ENCODE peak calls at places on chromosomes 5 and 9, in eight cellular contexts. One of them, this sample, is unnamed.

GRCh38 chr5:17305964-17306725 is 88.7 kb downstream of the BASP1 start:
- DNase-seq in prostate gland: peak
- DNase-seq in naive thymus-derived CD4-positive, alpha-beta T cell: no peak
- DNase-seq in GM23248: peak
- DNase-seq in fibroblast of lung: peak
- DNase-seq in substantia nigra: no peak
- DNase-seq in Peyer's patch: no peak
- DNase-seq in CD4-positive, alpha-beta T cell: no peak
- DNase-seq in this sample: no peak

GRCh38 chr5:172858990-172859811 is 25.1 kb downstream of the ERGIC1 start:
- DNase-seq in Peyer's patch: no peak
- DNase-seq in GM23248: peak
- DNase-seq in fibroblast of lung: peak
- DNase-seq in substantia nigra: no peak
- DNase-seq in naive thymus-derived CD4-positive, alpha-beta T cell: no peak
- DNase-seq in prostate gland: no peak
- DNase-seq in CD4-positive, alpha-beta T cell: no peak
- DNase-seq in this sample: peak

GRCh38 chr9:38680827-38681226 is 39.1 kb downstream of the FAM240B start:
- DNase-seq in prostate gland: no peak
- DNase-seq in CD4-positive, alpha-beta T cell: no peak
- DNase-seq in substantia nigra: no peak
- DNase-seq in GM23248: no peak
- DNase-seq in naive thymus-derived CD4-positive, alpha-beta T cell: no peak
- DNase-seq in Peyer's patch: no peak
- DNase-seq in fibroblast of lung: peak
- DNase-seq in this sample: no peak

GRCh38 chr9:121645003-121645402 is 6.4 kb upstream of the DAB2IP start:
- DNase-seq in substantia nigra: peak
- DNase-seq in prostate gland: no peak
- DNase-seq in naive thymus-derived CD4-positive, alpha-beta T cell: no peak
- DNase-seq in Peyer's patch: no peak
- DNase-seq in CD4-positive, alpha-beta T cell: no peak
- DNase-seq in GM23248: no peak
- DNase-seq in fibroblast of lung: no peak
- DNase-seq in this sample: no peak

GRCh38 chr9:112819635-112820496 is 69.3 kb downstream of the SNX30 start:
- DNase-seq in GM23248: peak
- DNase-seq in prostate gland: peak
- DNase-seq in naive thymus-derived CD4-positive, alpha-beta T cell: peak
- DNase-seq in CD4-positive, alpha-beta T cell: no peak
- DNase-seq in Peyer's patch: no peak
- DNase-seq in fibroblast of lung: peak
- DNase-seq in substantia nigra: no peak
- DNase-seq in this sample: peak

GRCh38 chr9:37920471-37921167 is 16.7 kb upstream of the SLC25A51 start:
- DNase-seq in naive thymus-derived CD4-positive, alpha-beta T cell: no peak
- DNase-seq in CD4-positive, alpha-beta T cell: no peak
- DNase-seq in prostate gland: no peak
- DNase-seq in substantia nigra: no peak
- DNase-seq in GM23248: no peak
- DNase-seq in Peyer's patch: no peak
- DNase-seq in fibroblast of lung: no peak
- DNase-seq in this sample: no peak

GRCh38 chr9:32570262-32570661 is 2.7 kb downstream of the NDUFB6 start:
- DNase-seq in Peyer's patch: no peak
- DNase-seq in substantia nigra: no peak
- DNase-seq in naive thymus-derived CD4-positive, alpha-beta T cell: no peak
- DNase-seq in GM23248: no peak
- DNase-seq in CD4-positive, alpha-beta T cell: no peak
- DNase-seq in fibroblast of lung: no peak
- DNase-seq in prostate gland: no peak
- DNase-seq in this sample: no peak

GRCh38 chr5:147415663-147416062 is 94.2 kb downstream of the DPYSL3 start:
- DNase-seq in substantia nigra: no peak
- DNase-seq in naive thymus-derived CD4-positive, alpha-beta T cell: no peak
- DNase-seq in fibroblast of lung: no peak
- DNase-seq in prostate gland: no peak
- DNase-seq in Peyer's patch: no peak
- DNase-seq in GM23248: no peak
- DNase-seq in CD4-positive, alpha-beta T cell: no peak
- DNase-seq in this sample: no peak

GRCh38 chr5:77170196-77170595 is 40.3 kb upstream of the PDE8B start:
- DNase-seq in fibroblast of lung: no peak
- DNase-seq in CD4-positive, alpha-beta T cell: no peak
- DNase-seq in Peyer's patch: no peak
- DNase-seq in GM23248: no peak
- DNase-seq in prostate gland: no peak
- DNase-seq in naive thymus-derived CD4-positive, alpha-beta T cell: no peak
- DNase-seq in substantia nigra: no peak
- DNase-seq in this sample: no peak

GRCh38 chr5:77171141-77171910 is 39.2 kb upstream of the PDE8B start:
- DNase-seq in CD4-positive, alpha-beta T cell: no peak
- DNase-seq in fibroblast of lung: no peak
- DNase-seq in naive thymus-derived CD4-positive, alpha-beta T cell: no peak
- DNase-seq in substantia nigra: no peak
- DNase-seq in GM23248: no peak
- DNase-seq in prostate gland: no peak
- DNase-seq in Peyer's patch: no peak
- DNase-seq in this sample: no peak

GRCh38 chr5:77168884-77169254 is 41.6 kb upstream of the PDE8B start:
- DNase-seq in GM23248: peak
- DNase-seq in substantia nigra: no peak
- DNase-seq in Peyer's patch: no peak
- DNase-seq in prostate gland: peak
- DNase-seq in CD4-positive, alpha-beta T cell: no peak
- DNase-seq in naive thymus-derived CD4-positive, alpha-beta T cell: no peak
- DNase-seq in fibroblast of lung: no peak
- DNase-seq in this sample: no peak

GRCh38 chr5:77168187-77168883 is 42.1 kb upstream of the PDE8B start:
- DNase-seq in GM23248: peak
- DNase-seq in Peyer's patch: no peak
- DNase-seq in CD4-positive, alpha-beta T cell: no peak
- DNase-seq in fibroblast of lung: peak
- DNase-seq in naive thymus-derived CD4-positive, alpha-beta T cell: no peak
- DNase-seq in substantia nigra: peak
- DNase-seq in prostate gland: peak
- DNase-seq in this sample: peak

DNA sequence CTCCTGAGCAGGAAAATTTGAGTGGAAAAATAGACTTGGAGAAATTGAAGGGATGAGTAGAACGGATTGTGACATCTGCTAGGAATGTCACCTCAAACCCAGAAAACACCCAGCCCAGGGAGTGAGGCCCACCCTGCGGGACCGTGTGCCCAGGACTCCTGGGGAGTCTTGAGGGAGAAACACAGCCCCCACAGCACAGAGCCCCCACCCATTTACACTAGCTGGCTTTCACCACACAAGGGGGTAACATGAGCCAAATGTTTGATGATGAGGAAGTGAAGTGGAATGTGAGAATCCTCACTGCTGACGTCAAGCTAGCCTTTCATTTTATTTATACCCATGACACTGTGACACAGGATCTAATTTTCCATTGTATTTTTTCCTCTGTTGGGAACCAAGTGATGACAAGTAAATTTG is 42.8 kb upstream of the PDE8B start:
- DNase-seq in prostate gland: no peak
- DNase-seq in GM23248: peak
- DNase-seq in substantia nigra: no peak
- DNase-seq in fibroblast of lung: peak
- DNase-seq in naive thymus-derived CD4-positive, alpha-beta T cell: no peak
- DNase-seq in Peyer's patch: no peak
- DNase-seq in CD4-positive, alpha-beta T cell: no peak
- DNase-seq in this sample: no peak
- H3K27ac ChIP-seq in prostate gland: peak
- H3K27ac ChIP-seq in GM23248: peak
- H3K27ac ChIP-seq in substantia nigra: peak
- H3K27ac ChIP-seq in fibroblast of lung: peak
- H3K27ac ChIP-seq in naive thymus-derived CD4-positive, alpha-beta T cell: no peak
- H3K27ac ChIP-seq in Peyer's patch: peak
- H3K27ac ChIP-seq in CD4-positive, alpha-beta T cell: no peak
- H3K27ac ChIP-seq in this sample: no peak

GRCh38 chr5:76617229-76617628 is 6.0 kb downstream of the F2RL2 start:
- DNase-seq in prostate gland: no peak
- DNase-seq in fibroblast of lung: peak
- DNase-seq in GM23248: no peak
- DNase-seq in CD4-positive, alpha-beta T cell: no peak
- DNase-seq in substantia nigra: no peak
- DNase-seq in Peyer's patch: no peak
- DNase-seq in naive thymus-derived CD4-positive, alpha-beta T cell: no peak
- DNase-seq in this sample: no peak
- H3K27ac ChIP-seq in prostate gland: no peak
- H3K27ac ChIP-seq in fibroblast of lung: peak
- H3K27ac ChIP-seq in GM23248: no peak
- H3K27ac ChIP-seq in CD4-positive, alpha-beta T cell: no peak
- H3K27ac ChIP-seq in substantia nigra: no peak
- H3K27ac ChIP-seq in Peyer's patch: no peak
- H3K27ac ChIP-seq in naive thymus-derived CD4-positive, alpha-beta T cell: no peak
- H3K27ac ChIP-seq in this sample: no peak

GRCh38 chr5:68306361-68307014 is 90.9 kb downstream of the PIK3R1 start:
- DNase-seq in CD4-positive, alpha-beta T cell: no peak
- DNase-seq in fibroblast of lung: no peak
- DNase-seq in substantia nigra: peak
- DNase-seq in Peyer's patch: no peak
- DNase-seq in GM23248: no peak
- DNase-seq in naive thymus-derived CD4-positive, alpha-beta T cell: no peak
- DNase-seq in prostate gland: peak
- DNase-seq in this sample: no peak

GRCh38 chr5:68305223-68305865 is 89.8 kb downstream of the PIK3R1 start:
- DNase-seq in CD4-positive, alpha-beta T cell: no peak
- DNase-seq in GM23248: no peak
- DNase-seq in substantia nigra: no peak
- DNase-seq in naive thymus-derived CD4-positive, alpha-beta T cell: no peak
- DNase-seq in fibroblast of lung: no peak
- DNase-seq in Peyer's patch: no peak
- DNase-seq in prostate gland: no peak
- DNase-seq in this sample: no peak

GRCh38 chr5:68303754-68304420 is 88.3 kb downstream of the PIK3R1 start:
- DNase-seq in substantia nigra: no peak
- DNase-seq in fibroblast of lung: no peak
- DNase-seq in CD4-positive, alpha-beta T cell: no peak
- DNase-seq in prostate gland: no peak
- DNase-seq in Peyer's patch: no peak
- DNase-seq in GM23248: no peak
- DNase-seq in naive thymus-derived CD4-positive, alpha-beta T cell: no peak
- DNase-seq in this sample: no peak

GRCh38 chr5:68304421-68305052 is 89.0 kb downstream of the PIK3R1 start:
- DNase-seq in prostate gland: no peak
- DNase-seq in fibroblast of lung: no peak
- DNase-seq in CD4-positive, alpha-beta T cell: no peak
- DNase-seq in Peyer's patch: no peak
- DNase-seq in substantia nigra: no peak
- DNase-seq in GM23248: peak
- DNase-seq in naive thymus-derived CD4-positive, alpha-beta T cell: no peak
- DNase-seq in this sample: no peak

DNA sequence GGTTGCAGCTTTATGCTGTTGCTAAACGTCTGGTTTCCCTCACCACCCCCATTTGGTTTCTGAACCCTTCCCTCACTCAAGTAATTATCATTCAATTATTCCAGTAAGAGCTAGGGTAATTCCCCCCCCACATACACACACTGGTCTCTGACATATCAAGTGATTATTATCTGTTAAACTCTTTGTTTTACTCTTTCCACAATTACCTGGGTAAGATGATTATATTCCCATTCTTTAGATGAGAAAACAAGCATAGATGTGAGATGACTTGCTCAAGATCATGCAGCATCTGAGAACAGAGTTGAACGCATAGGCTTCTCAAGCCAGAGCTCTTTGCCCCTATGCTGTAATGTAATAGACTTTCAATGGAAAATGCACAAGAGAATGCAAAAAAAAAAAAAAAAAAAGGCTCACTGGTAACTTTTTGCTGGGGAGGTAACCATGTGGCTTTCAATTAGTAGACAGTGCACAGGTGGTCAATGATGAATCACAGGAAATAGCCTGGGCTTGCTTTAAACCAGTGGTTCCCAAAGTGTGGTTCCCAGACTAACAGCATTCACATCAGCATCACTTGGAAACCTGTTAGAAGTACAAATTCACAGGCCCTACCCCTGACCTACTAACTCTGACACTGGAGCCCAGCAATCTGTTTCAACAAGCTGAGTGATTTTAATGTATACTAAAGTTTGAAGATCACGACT is 87.6 kb downstream of the PIK3R1 start:
- DNase-seq in CD4-positive, alpha-beta T cell: no peak
- DNase-seq in Peyer's patch: no peak
- DNase-seq in naive thymus-derived CD4-positive, alpha-beta T cell: no peak
- DNase-seq in prostate gland: no peak
- DNase-seq in GM23248: no peak
- DNase-seq in fibroblast of lung: no peak
- DNase-seq in substantia nigra: no peak
- DNase-seq in this sample: no peak
- H3K27ac ChIP-seq in CD4-positive, alpha-beta T cell: no peak
- H3K27ac ChIP-seq in Peyer's patch: no peak
- H3K27ac ChIP-seq in naive thymus-derived CD4-positive, alpha-beta T cell: no peak
- H3K27ac ChIP-seq in prostate gland: no peak
- H3K27ac ChIP-seq in GM23248: no peak
- H3K27ac ChIP-seq in fibroblast of lung: no peak
- H3K27ac ChIP-seq in substantia nigra: no peak
- H3K27ac ChIP-seq in this sample: no peak

GRCh38 chr9:90965911-90966290 is 164.3 kb downstream of the SYK start:
- DNase-seq in substantia nigra: no peak
- DNase-seq in Peyer's patch: no peak
- DNase-seq in naive thymus-derived CD4-positive, alpha-beta T cell: no peak
- DNase-seq in fibroblast of lung: no peak
- DNase-seq in prostate gland: no peak
- DNase-seq in CD4-positive, alpha-beta T cell: no peak
- DNase-seq in GM23248: no peak
- DNase-seq in this sample: no peak

GRCh38 chr9:90966475-90967150 is 165.0 kb downstream of the SYK start:
- DNase-seq in fibroblast of lung: peak
- DNase-seq in naive thymus-derived CD4-positive, alpha-beta T cell: no peak
- DNase-seq in GM23248: peak
- DNase-seq in substantia nigra: no peak
- DNase-seq in CD4-positive, alpha-beta T cell: no peak
- DNase-seq in prostate gland: no peak
- DNase-seq in Peyer's patch: no peak
- DNase-seq in this sample: no peak

GRCh38 chr9:90965141-90965910 is 163.7 kb downstream of the SYK start:
- DNase-seq in fibroblast of lung: no peak
- DNase-seq in CD4-positive, alpha-beta T cell: no peak
- DNase-seq in prostate gland: peak
- DNase-seq in Peyer's patch: no peak
- DNase-seq in substantia nigra: no peak
- DNase-seq in naive thymus-derived CD4-positive, alpha-beta T cell: no peak
- DNase-seq in GM23248: no peak
- DNase-seq in this sample: no peak

GRCh38 chr9:90967171-90967570 is 165.6 kb downstream of the SYK start:
- DNase-seq in CD4-positive, alpha-beta T cell: no peak
- DNase-seq in Peyer's patch: no peak
- DNase-seq in fibroblast of lung: no peak
- DNase-seq in GM23248: no peak
- DNase-seq in substantia nigra: no peak
- DNase-seq in prostate gland: no peak
- DNase-seq in naive thymus-derived CD4-positive, alpha-beta T cell: no peak
- DNase-seq in this sample: no peak

DNA sequence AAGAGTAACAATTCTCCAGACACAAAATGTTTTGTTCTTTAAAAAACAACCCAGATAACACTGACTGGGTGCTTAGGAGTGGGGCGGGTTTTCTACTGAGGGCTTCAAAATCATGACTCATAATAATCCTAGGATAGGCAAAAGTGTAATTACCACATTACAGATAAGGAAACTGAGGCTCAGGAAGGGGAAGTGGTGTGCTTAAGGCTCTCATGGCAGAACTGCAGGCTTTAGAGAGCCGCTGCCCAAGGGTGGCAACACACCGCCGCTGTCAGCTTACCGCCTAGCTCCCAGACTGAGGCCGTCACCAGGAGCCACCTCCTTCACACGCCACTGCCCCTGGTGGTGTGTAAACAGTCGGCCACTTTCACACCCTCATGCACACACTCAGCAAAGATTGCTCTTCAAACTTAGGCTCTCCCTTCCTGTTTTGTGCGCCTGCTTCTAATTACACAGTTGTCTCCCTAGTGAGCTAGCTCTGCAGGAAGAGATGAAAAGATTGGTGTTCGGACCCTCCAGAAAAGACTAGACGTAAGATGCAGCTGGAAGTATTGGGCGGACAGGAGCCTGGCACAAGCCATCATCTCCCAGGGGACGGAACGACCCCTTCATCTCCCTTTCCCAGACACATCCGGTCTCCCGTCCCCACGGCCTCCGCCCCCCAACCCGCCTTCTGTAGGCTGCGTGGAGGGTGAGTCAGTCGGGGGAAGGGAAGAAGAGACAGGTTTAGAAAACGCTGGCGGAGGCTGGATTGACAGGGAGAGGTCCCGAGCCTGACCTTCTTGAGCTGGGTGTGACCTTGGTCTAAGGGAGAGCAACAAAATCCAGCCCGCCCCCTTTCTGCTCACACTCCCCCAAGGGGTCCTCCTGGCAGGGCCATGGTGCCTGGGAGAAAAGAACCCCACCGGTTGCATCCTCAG is 162.7 kb downstream of the SYK start:
- DNase-seq in CD4-positive, alpha-beta T cell: no peak
- DNase-seq in substantia nigra: no peak
- DNase-seq in fibroblast of lung: no peak
- DNase-seq in Peyer's patch: peak
- DNase-seq in GM23248: no peak
- DNase-seq in naive thymus-derived CD4-positive, alpha-beta T cell: no peak
- DNase-seq in prostate gland: no peak
- DNase-seq in this sample: peak
- H3K27ac ChIP-seq in CD4-positive, alpha-beta T cell: no peak
- H3K27ac ChIP-seq in substantia nigra: no peak
- H3K27ac ChIP-seq in fibroblast of lung: no peak
- H3K27ac ChIP-seq in Peyer's patch: peak
- H3K27ac ChIP-seq in GM23248: no peak
- H3K27ac ChIP-seq in naive thymus-derived CD4-positive, alpha-beta T cell: no peak
- H3K27ac ChIP-seq in prostate gland: peak
- H3K27ac ChIP-seq in this sample: no peak

This sample was measured in testis.